ENCODE peak calls at places on chromosomes 7 and 10, in ten cellular contexts. I is activated effector memory CD4-positive, alpha-beta T cell treated with anti-CD3 and anti-CD28 coated beads, Interleukin-2, amount 50 U/mL, for 16 hours; W is activated CD8-positive, alpha-beta T cell treated with anti-CD3 and anti-CD28 coated beads for 36 hours; E is left ventricle myocardium inferior; Z is activated T-helper 9 cell treated with anti-CD3 and anti-CD28 coated beads, Interleukin-2, amount 50 U/mL, for 16 hours; V is occipital lobe; R is cardiac fibroblast; K is EL; L is HS-27A; O is stimulated activated naive CD8-positive, alpha-beta T cell treated with anti-CD3 and anti-CD28 coated beads, Interleukin-15, amount 100 ng/mL, for 72 hours. F is an unnamed sample.

GRCh38 chr7:135597926-135598305 is 40.2 kb downstream of the NUP205 start:
- DNase-seq in I (no peak), W (no peak), E (no peak), Z (no peak), V (no peak), R (no peak), K (no peak), L (no peak), O (no peak), F (no peak)

GRCh38 chr7:46133076-46133475 is 212.0 kb upstream of the IGFBP3 start:
- DNase-seq in I (no peak), W (no peak), E (no peak), Z (no peak), V (no peak), R (no peak), K (no peak), L (no peak), O (no peak), F (no peak)

GRCh38 chr10:128318366-128318765 is 192.1 kb upstream of the MKI67 start:
- DNase-seq in I (no peak), W (no peak), E (no peak), Z (no peak), V (no peak), R (no peak), K (no peak), L (no peak), O (no peak), F (no peak)

GRCh38 chr7:80613519-80613918 is 24.9 kb upstream of the CD36 start:
- DNase-seq in I (no peak), W (no peak), E (no peak), Z (no peak), V (no peak), R (no peak), K (no peak), L (no peak), O (no peak), F (no peak)

GRCh38 chr10:50312464-50313437 is 61.4 kb upstream of the ASAH2 start:
- DNase-seq in I (no peak), W (no peak), E (no peak), Z (no peak), V (no peak), R (peak), K (peak), L (no peak), O (no peak), F (peak)

GRCh38 chr10:124647421-124648130 is 96.6 kb downstream of the FAM53B start:
- DNase-seq in I (peak), W (peak), E (peak), Z (peak), V (no peak), R (peak), K (peak), L (no peak), O (peak), F (peak)

GRCh38 chr7:51640851-51641250 is 324.2 kb upstream of the COBL start:
- DNase-seq in I (no peak), W (no peak), E (no peak), Z (no peak), V (no peak), R (no peak), K (no peak), L (no peak), O (no peak), F (no peak)

GRCh38 chr10:88989824-88990527 is 622 bp upstream of the FAS start:
- DNase-seq in I (no peak), W (peak), E (no peak), Z (no peak), V (no peak), R (peak), K (peak), L (no peak), O (no peak), F (peak)

GRCh38 chr7:51160990-51161615 is 155.5 kb downstream of the COBL start:
- DNase-seq in I (peak), W (peak), E (peak), Z (peak), V (peak), R (peak), K (peak), L (no peak), O (peak), F (no peak)

GRCh38 chr7:135710417-135711138 is 17.4 kb downstream of the SLC13A4 start:
- DNase-seq in I (no peak), W (peak), E (no peak), Z (no peak), V (no peak), R (peak), K (no peak), L (no peak), O (peak), F (no peak)

GRCh38 chr10:44334621-44335184 is 50.2 kb downstream of the CXCL12 start:
- DNase-seq in I (no peak), W (no peak), E (no peak), Z (no peak), V (peak), R (peak), K (peak), L (no peak), O (no peak), F (no peak)

GRCh38 chr7:2651847-2652735 is 20.3 kb downstream of the TTYH3 start:
- DNase-seq in I (no peak), W (no peak), E (no peak), Z (no peak), V (no peak), R (no peak), K (no peak), L (no peak), O (no peak), F (no peak)

GRCh38 chr7:130943981-130944380 is 210.0 kb upstream of the KLF14 start:
- DNase-seq in I (no peak), W (no peak), E (no peak), Z (no peak), V (no peak), R (peak), K (no peak), L (no peak), O (no peak), F (no peak)

GRCh38 chr7:12239821-12240220 is 28.7 kb downstream of the TMEM106B start:
- DNase-seq in I (no peak), W (no peak), E (no peak), Z (no peak), V (no peak), R (no peak), K (no peak), L (no peak), O (no peak), F (no peak)

GRCh38 chr7:99102809-99103690 is 40.9 kb downstream of the SMURF1 start:
- DNase-seq in I (peak), W (peak), E (no peak), Z (no peak), V (no peak), R (peak), K (peak), L (no peak), O (peak), F (peak)

GRCh38 chr7:140605337-140605736 is 35.3 kb downstream of the DENND2A start:
- DNase-seq in I (no peak), W (no peak), E (no peak), Z (no peak), V (no peak), R (peak), K (peak), L (no peak), O (no peak), F (no peak)

GRCh38 chr10:10519674-10520073 is 498.0 kb upstream of the CELF2 start:
- DNase-seq in I (no peak), W (no peak), E (no peak), Z (no peak), V (no peak), R (no peak), K (no peak), L (no peak), O (no peak), F (no peak)

GRCh38 chr10:132539894-132540293 is 2.3 kb downstream of the INPP5A start:
- DNase-seq in I (peak), W (peak), E (no peak), Z (no peak), V (no peak), R (peak), K (peak), L (no peak), O (peak), F (no peak)

GRCh38 chr10:121692626-121693025 is 94.4 kb upstream of the FGFR2 start:
- DNase-seq in I (no peak), W (no peak), E (no peak), Z (no peak), V (no peak), R (no peak), K (no peak), L (no peak), O (no peak), F (no peak)

GRCh38 chr7:123692471-123692877 is 36.8 kb downstream of the LMOD2 start:
- DNase-seq in I (no peak), W (no peak), E (no peak), Z (no peak), V (no peak), R (no peak), K (no peak), L (no peak), O (no peak), F (no peak)

GRCh38 chr7:1542841-1543747 is 12.6 kb downstream of the MAFK start:
- DNase-seq in I (no peak), W (no peak), E (no peak), Z (no peak), V (no peak), R (no peak), K (no peak), L (no peak), O (no peak), F (no peak)

GRCh38 chr10:117899181-117899683 is 147.5 kb downstream of the RAB11FIP2 start:
- DNase-seq in I (no peak), W (no peak), E (no peak), Z (no peak), V (no peak), R (no peak), K (no peak), L (no peak), O (no peak), F (no peak)

F was measured in NCI-H226.